ENCODE peak calls at places on chromosomes 6 and 20, in seven cellular contexts. J, W, I, R, P, B and F are unnamed samples.

GRCh38 chr6:1202201-1202600 is 109.7 kb upstream of the FOXQ1 start:
- ATAC-seq in J (no peak), W (peak), I (peak), R (no peak), P (no peak), B (no peak), F (no peak)

GRCh38 chr6:53956068-53956711 is 155.1 kb upstream of the MLIP start:
- ATAC-seq in J (peak), W (peak), I (no peak), R (peak), P (no peak), B (peak), F (peak)

GRCh38 chr6:90008908-90009501 is 114.7 kb downstream of the GJA10 start:
- ATAC-seq in J (no peak), W (peak), I (peak), R (peak), P (no peak), B (no peak), F (no peak)

GRCh38 chr20:35657271-35657670 is 7.4 kb downstream of the CPNE1 start:
- ATAC-seq in J (peak), W (no peak), I (no peak), R (peak), P (peak), B (no peak), F (no peak)

GRCh38 chr6:110944681-110945151 is 13.8 kb upstream of the GTF3C6 start:
- ATAC-seq in J (no peak), W (peak), I (peak), R (peak), P (peak), B (no peak), F (no peak)

GRCh38 chr20:38316341-38316740 is 12.4 kb downstream of the BPI start:
- ATAC-seq in J (no peak), W (no peak), I (no peak), R (no peak), P (no peak), B (no peak), F (no peak)

GRCh38 chr6:3204921-3205320 is 22.5 kb downstream of the TUBB2B start:
- ATAC-seq in J (no peak), W (no peak), I (no peak), R (no peak), P (no peak), B (no peak), F (no peak)

GRCh38 chr6:126145386-126145785 is 159.0 kb downstream of the TRMT11 start:
- ATAC-seq in J (no peak), W (no peak), I (no peak), R (no peak), P (no peak), B (no peak), F (no peak)

GRCh38 chr6:411402-412145 is 20.0 kb downstream of the IRF4 start:
- ATAC-seq in J (no peak), W (peak), I (no peak), R (peak), P (no peak), B (no peak), F (no peak)

GRCh38 chr6:40328988-40329545 is 258.1 kb downstream of the LRFN2 start:
- ATAC-seq in J (no peak), W (no peak), I (no peak), R (no peak), P (no peak), B (no peak), F (no peak)

GRCh38 chr6:87444362-87444761 is 28.4 kb upstream of the SLC35A1 start:
- ATAC-seq in J (no peak), W (no peak), I (no peak), R (no peak), P (no peak), B (no peak), F (no peak)